ENCODE peak calls at places on chromosomes 3 and 15, in five cellular contexts. W is RWPE1, Q is astrocyte of the spinal cord, I is GM20000, B is A549. R is an unnamed sample.
A peak's percentile ranks its signal among the peaks of the same experiment; 100 is the strongest.

GRCh38 chr3:52323526-52324295 is 7.6 kb downstream of the DNAH1 start:
- DNase-seq in W (no peak), Q (no peak), I (no peak), B (no peak), R (no peak)

GRCh38 chr15:41332788-41333527 is at the start of gene NUSAP1:
- DNase-seq in W (no peak), Q (no peak), I (peak; percentile 60), B (peak; percentile 42), R (peak; percentile 52)

GRCh38 chr3:194937751-194938358 is 252.2 kb downstream of the FAM43A start:
- DNase-seq in W (no peak), Q (no peak), I (no peak), B (no peak), R (no peak)

GRCh38 chr15:62940755-62941361 is 101.7 kb upstream of the TPM1 start:
- DNase-seq in W (peak; percentile 88), Q (peak; percentile 97), I (no peak), B (peak; percentile 75), R (no peak)

GRCh38 chr15:97841558-97841957 is 118.9 kb upstream of the ARRDC4 start:
- DNase-seq in W (no peak), Q (no peak), I (no peak), B (no peak), R (no peak)

GRCh38 chr15:39774688-39775267 is 7.9 kb downstream of the FSIP1 start:
- DNase-seq in W (no peak), Q (no peak), I (no peak), B (no peak), R (no peak)

GRCh38 chr15:80942746-80943565 is 46.7 kb downstream of the MESD start:
- DNase-seq in W (no peak), Q (no peak), I (no peak), B (no peak), R (no peak)

GRCh38 chr3:187450791-187451190 is 82.6 kb downstream of the RTP4 start:
- DNase-seq in W (no peak), Q (no peak), I (no peak), B (no peak), R (no peak)

GRCh38 chr15:82043726-82044372 is 2.0 kb downstream of the MEX3B start:
- DNase-seq in W (no peak), Q (no peak), I (no peak), B (no peak), R (peak; percentile 35)

GRCh38 chr15:80386151-80386550 is 18.0 kb upstream of the ARNT2 start:
- DNase-seq in W (no peak), Q (no peak), I (no peak), B (no peak), R (no peak)

GRCh38 chr15:50487287-50487686 is 59.2 kb downstream of the USP50 start:
- DNase-seq in W (no peak), Q (no peak), I (no peak), B (no peak), R (no peak)

GRCh38 chr15:76576526-76577279 is 240.1 kb downstream of the ISL2 start:
- DNase-seq in W (no peak), Q (peak; percentile 76), I (no peak), B (no peak), R (no peak)

GRCh38 chr15:89377842-89378698 is 43.4 kb upstream of the POLG start:
- DNase-seq in W (peak; percentile 70), Q (no peak), I (peak; percentile 32), B (no peak), R (no peak)

GRCh38 chr15:41969851-41970431 is 2.4 kb downstream of the EHD4 start:
- DNase-seq in W (no peak), Q (no peak), I (peak; percentile 69), B (no peak), R (no peak)

GRCh38 chr3:151468284-151468917 is 7.5 kb upstream of the IGSF10 start:
- DNase-seq in W (peak; percentile 57), Q (peak; percentile 68), I (peak; percentile 66), B (peak; percentile 36), R (no peak)

GRCh38 chr15:20106026-20106425 is 435.6 kb downstream of the GOLGA6L6 start:
- DNase-seq in W (no peak), Q (no peak), I (no peak), B (no peak), R (no peak)

GRCh38 chr15:25268166-25268565 is 170.7 kb downstream of the UBE3A start:
- DNase-seq in W (no peak), Q (no peak), I (no peak), B (no peak), R (no peak)

GRCh38 chr3:190840146-190840545 is 22.3 kb downstream of the GMNC start:
- DNase-seq in W (peak; percentile 3), Q (no peak), I (no peak), B (no peak), R (no peak)

GRCh38 chr3:31132132-31132769 is 237.8 kb upstream of the GADL1 start:
- DNase-seq in W (peak; percentile 36), Q (peak; percentile 53), I (peak; percentile 8), B (peak; percentile 2), R (no peak)

GRCh38 chr3:44106761-44107160 is 134.9 kb upstream of the TOPAZ1 start:
- DNase-seq in W (no peak), Q (no peak), I (no peak), B (no peak), R (no peak)

GRCh38 chr15:74529911-74530310 is 11.1 kb upstream of the ARID3B start:
- DNase-seq in W (no peak), Q (peak; percentile 79), I (no peak), B (no peak), R (no peak)
- TF ChIP-seq CTCF in W (no peak), Q (no peak), I (no peak), B (no peak), R (no peak)

GRCh38 chr15:100201376-100202280 is 140.1 kb downstream of the ADAMTS17 start:
- DNase-seq in W (no peak), Q (peak; percentile 62), I (no peak), B (no peak), R (no peak)

GRCh38 chr15:100198442-100198841 is 143.3 kb downstream of the ADAMTS17 start:
- DNase-seq in W (no peak), Q (no peak), I (no peak), B (no peak), R (no peak)

GRCh38 chr15:100202309-100202943 is 139.3 kb downstream of the ADAMTS17 start:
- DNase-seq in W (no peak), Q (no peak), I (no peak), B (no peak), R (no peak)

GRCh38 chr15:100199711-100200286 is 142.0 kb downstream of the ADAMTS17 start:
- DNase-seq in W (no peak), Q (no peak), I (no peak), B (no peak), R (no peak)

GRCh38 chr15:100200287-100200772 is 141.4 kb downstream of the ADAMTS17 start:
- DNase-seq in W (no peak), Q (no peak), I (no peak), B (no peak), R (no peak)
- TF ChIP-seq CTCF in W (no peak), Q (no peak), I (no peak), B (no peak), R (no peak)

GRCh38 chr3:9400626-9401025 is 3.2 kb downstream of the SETD5 start:
- DNase-seq in W (no peak), Q (no peak), I (no peak), B (no peak), R (peak; percentile 29)

GRCh38 chr3:9397911-9398714 is 698 bp downstream of the SETD5 start:
- DNase-seq in W (no peak), Q (peak; percentile 45), I (peak; percentile 19), B (no peak), R (peak; percentile 21)

GRCh38 chr3:9401986-9402385 is 4.6 kb downstream of the SETD5 start:
- DNase-seq in W (no peak), Q (no peak), I (no peak), B (no peak), R (no peak)

GRCh38 chr3:9398715-9399708 is 1.6 kb downstream of the SETD5 start:
- DNase-seq in W (no peak), Q (peak; percentile 59), I (peak; percentile 48), B (no peak), R (no peak)

GRCh38 chr3:9399746-9400145 is 2.3 kb downstream of the SETD5 start:
- DNase-seq in W (peak; percentile 41), Q (peak; percentile 93), I (peak; percentile 31), B (no peak), R (peak; percentile 84)
- TF ChIP-seq CTCF in W (no peak), Q (peak; percentile 20), I (no peak), B (no peak), R (no peak)

GRCh38 chr3:46496745-46497555 is 826 bp upstream of the RTP3 start:
- DNase-seq in W (no peak), Q (no peak), I (peak; percentile 58), B (peak; percentile 6), R (peak; percentile 34)
- TF ChIP-seq CTCF in W (no peak), Q (peak; percentile 51), I (peak; percentile 40), B (peak; percentile 16), R (peak; percentile 12)

DNA sequence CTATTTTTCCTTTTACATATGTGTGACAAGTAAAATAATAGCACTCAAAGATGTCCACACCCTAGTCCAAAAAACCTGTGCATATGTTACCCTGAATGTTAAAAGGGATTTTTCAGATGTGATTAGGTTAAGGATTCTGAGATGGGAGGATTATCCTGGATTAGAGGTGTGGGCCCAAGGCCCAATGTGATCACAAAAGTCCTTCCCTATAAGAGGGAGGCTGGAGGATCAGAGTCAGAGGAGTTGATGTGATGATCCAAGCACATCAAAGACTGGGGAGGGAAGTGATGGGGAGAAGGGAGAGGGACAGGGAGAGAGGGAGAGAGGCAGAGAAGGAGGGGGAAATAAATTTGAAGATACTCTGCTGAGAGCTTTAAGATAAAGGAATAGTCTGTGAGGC is 512.6 kb downstream of the PLOD2 start:
- DNase-seq in W (no peak), Q (no peak), I (no peak), B (no peak), R (no peak)
- TF ChIP-seq CTCF in W (no peak), Q (no peak), I (no peak), B (no peak), R (no peak)